ENCODE peak calls at places on chromosomes 11 and 22, in five cellular contexts. H is H9, K is HEK293T, Z is mucosa of gallbladder, Q is uterus. O is an unnamed sample.

GRCh38 chr11:3022982-3023381 is 30.9 kb upstream of the NAP1L4 start:
- DNase-seq in H (no peak), K (no peak), Z (no peak), Q (no peak), O (no peak)

GRCh38 chr22:41197808-41198585 is 7.1 kb upstream of the L3MBTL2 start:
- DNase-seq in Z (peak), Q (no peak), H (no peak), K (no peak), O (no peak)

GRCh38 chr11:107018902-107019493 is 722 bp upstream of the GUCY1A2 start:
- DNase-seq in K (peak), H (peak), Q (peak), Z (peak), O (peak)

GRCh38 chr11:128458316-128458715 is 129.0 kb downstream of the ETS1 start:
- DNase-seq in Z (no peak), Q (no peak), H (no peak), K (no peak), O (no peak)

GRCh38 chr11:65298655-65299179 is 15.9 kb upstream of the CDC42EP2 start:
- DNase-seq in Q (peak), Z (peak), H (no peak), K (no peak), O (no peak)

GRCh38 chr11:66330931-66331330 is 5.3 kb downstream of the RIN1 start:
- DNase-seq in H (no peak), Z (no peak), K (no peak), Q (no peak), O (no peak)

GRCh38 chr22:41478891-41479521 is 10.1 kb downstream of the ACO2 start:
- DNase-seq in K (no peak), Z (no peak), Q (no peak), H (no peak), O (no peak)

GRCh38 chr22:42805016-42805997 is 51.8 kb downstream of the ARFGAP3 start:
- DNase-seq in K (no peak), Q (no peak), Z (peak), H (peak), O (no peak)

GRCh38 chr11:2312232-2313042 is 10.6 kb downstream of the TSPAN32 start:
- DNase-seq in Q (peak), H (no peak), K (no peak), Z (no peak), O (no peak)

GRCh38 chr22:27329471-27329870 is 472.1 kb downstream of the MN1 start:
- DNase-seq in H (peak), Z (no peak), K (no peak), Q (no peak), O (no peak)

GRCh38 chr11:64123102-64123434 is 42.8 kb downstream of the MACROD1 start:
- DNase-seq in Z (peak), Q (no peak), K (no peak), H (no peak), O (no peak)

O was measured in NCI-H526 treated with DMSO at 0.1 percent for 48 hours.